ENCODE peak calls at places on chromosomes 5 and 9, in five cellular contexts. K, Y, M, X and W are unnamed samples.

GRCh38 chr5:37921452-37921851 is 81.6 kb upstream of the GDNF start:
- DNase-seq in K (no peak), Y (no peak), M (no peak), X (no peak), W (no peak)

GRCh38 chr5:179294131-179294780 is 51.0 kb downstream of the ADAMTS2 start:
- DNase-seq in K (no peak), Y (no peak), M (no peak), X (no peak), W (no peak)

GRCh38 chr9:109114670-109115069 is 5.1 kb downstream of the TMEM245 start:
- DNase-seq in K (no peak), Y (no peak), M (no peak), X (no peak), W (no peak)

GRCh38 chr9:112084334-112084733 is 90.8 kb downstream of the SUSD1 start:
- DNase-seq in K (no peak), Y (no peak), M (no peak), X (no peak), W (no peak)

GRCh38 chr5:145938699-145939531 is 2.5 kb downstream of the SH3RF2 start:
- DNase-seq in K (no peak), Y (no peak), M (no peak), X (no peak), W (no peak)

GRCh38 chr5:141835928-141836667 is 42.1 kb downstream of the PCDH1 start:
- DNase-seq in K (no peak), Y (no peak), M (no peak), X (peak), W (no peak)

GRCh38 chr9:113026200-113026599 is 14.2 kb upstream of the ZNF883 start:
- DNase-seq in K (no peak), Y (no peak), M (no peak), X (no peak), W (no peak)

GRCh38 chr9:129708799-129709198 is 43.4 kb downstream of the PRRX2 start:
- DNase-seq in K (no peak), Y (no peak), M (no peak), X (no peak), W (no peak)

GRCh38 chr5:164002653-164003052 is 497.2 kb downstream of the MAT2B start:
- DNase-seq in K (no peak), Y (peak), M (no peak), X (no peak), W (no peak)

GRCh38 chr5:144121577-144121976 is 48.9 kb downstream of the YIPF5 start:
- DNase-seq in K (no peak), Y (no peak), M (no peak), X (no peak), W (no peak)

GRCh38 chr9:114653556-114654159 is 3.9 kb downstream of the TEX53 start:
- DNase-seq in K (peak), Y (peak), M (peak), X (peak), W (peak)

GRCh38 chr9:128636556-128637530 is 19.8 kb downstream of the DYNC2I2 start:
- DNase-seq in K (no peak), Y (no peak), M (peak), X (no peak), W (no peak)

GRCh38 chr5:112687306-112687705 is 50.4 kb upstream of the APC start:
- DNase-seq in K (no peak), Y (no peak), M (no peak), X (no peak), W (no peak)

GRCh38 chr5:6472792-6473191 is 24.1 kb downstream of the UBE2QL1 start:
- DNase-seq in K (no peak), Y (no peak), M (no peak), X (no peak), W (no peak)

GRCh38 chr5:149320791-149321330 is 24.4 kb upstream of the GRPEL2 start:
- DNase-seq in K (peak), Y (peak), M (peak), X (peak), W (no peak)

GRCh38 chr5:68354315-68354714 is 138.8 kb downstream of the PIK3R1 start:
- DNase-seq in K (no peak), Y (no peak), M (no peak), X (no peak), W (no peak)

GRCh38 chr5:156475831-156476551 is 149.0 kb downstream of the SGCD start:
- DNase-seq in K (peak), Y (no peak), M (peak), X (peak), W (no peak)

GRCh38 chr5:110008131-110008530 is 318.4 kb downstream of the MAN2A1 start:
- DNase-seq in K (no peak), Y (no peak), M (no peak), X (no peak), W (no peak)

GRCh38 chr5:107968998-107969397 is 298.3 kb upstream of the EFNA5 start:
- DNase-seq in K (no peak), Y (no peak), M (no peak), X (no peak), W (no peak)

GRCh38 chr5:161925960-161926359 is 78.0 kb downstream of the GABRA1 start:
- DNase-seq in K (no peak), Y (no peak), M (no peak), X (no peak), W (no peak)

GRCh38 chr9:77981332-77981731 is 50.3 kb downstream of the GNAQ start:
- DNase-seq in K (peak), Y (no peak), M (peak), X (no peak), W (no peak)

GRCh38 chr5:84379749-84380148 is 4.9 kb downstream of the EDIL3 start:
- DNase-seq in K (no peak), Y (no peak), M (no peak), X (no peak), W (no peak)

GRCh38 chr5:131521252-131521651 is 113.8 kb downstream of the RAPGEF6 start:
- DNase-seq in K (no peak), Y (no peak), M (no peak), X (no peak), W (no peak)

GRCh38 chr5:64339776-64340175 is 166.0 kb upstream of the RGS7BP start:
- DNase-seq in K (no peak), Y (no peak), M (no peak), X (no peak), W (no peak)

GRCh38 chr5:94234987-94235386 is 383.4 kb downstream of the KIAA0825 start:
- DNase-seq in K (no peak), Y (no peak), M (no peak), X (no peak), W (no peak)

GRCh38 chr5:155926011-155926410 is 401.0 kb upstream of the SGCD start:
- DNase-seq in K (no peak), Y (no peak), M (no peak), X (no peak), W (no peak)

GRCh38 chr5:58262226-58262625 is 197.7 kb downstream of the PLK2 start:
- DNase-seq in K (no peak), Y (no peak), M (no peak), X (no peak), W (no peak)

GRCh38 chr5:32710335-32710858 is 724 bp upstream of the NPR3 start:
- DNase-seq in K (no peak), Y (no peak), M (peak), X (peak), W (peak)

GRCh38 chr5:96924016-96924443 is 11.8 kb upstream of the LNPEP start:
- DNase-seq in K (no peak), Y (no peak), M (no peak), X (no peak), W (no peak)

GRCh38 chr5:160183075-160183474 is 46.2 kb upstream of the FABP6 start:
- DNase-seq in K (no peak), Y (peak), M (no peak), X (no peak), W (no peak)

GRCh38 chr5:142960309-142960696 is 190.1 kb downstream of the ARHGAP26 start:
- DNase-seq in K (no peak), Y (no peak), M (no peak), X (no peak), W (no peak)

GRCh38 chr5:73823508-73823925 is 197.5 kb downstream of the ARHGEF28 start:
- DNase-seq in K (no peak), Y (no peak), M (no peak), X (no peak), W (no peak)

GRCh38 chr9:120583958-120584369 is 4.0 kb upstream of the CDK5RAP2 start:
- DNase-seq in K (peak), Y (peak), M (peak), X (no peak), W (peak)

GRCh38 chr9:84061613-84062205 is 81.1 kb downstream of the RMI1 start:
- DNase-seq in K (no peak), Y (no peak), M (no peak), X (no peak), W (no peak)

GRCh38 chr9:87371801-87372374 is 125.8 kb upstream of the DAPK1 start:
- DNase-seq in K (no peak), Y (no peak), M (no peak), X (no peak), W (no peak)

GRCh38 chr9:129554649-129555048 is 66.3 kb downstream of the C9orf50 start:
- DNase-seq in K (no peak), Y (no peak), M (peak), X (no peak), W (no peak)

GRCh38 chr9:82168585-82168984 is 180.0 kb downstream of the SPATA31D1 start:
- DNase-seq in K (no peak), Y (no peak), M (no peak), X (no peak), W (no peak)

GRCh38 chr9:130263601-130264413 is 1.8 kb upstream of the HMCN2 start:
- DNase-seq in K (no peak), Y (no peak), M (no peak), X (no peak), W (no peak)

GRCh38 chr9:107737987-107738743 is 248.6 kb upstream of the KLF4 start:
- DNase-seq in K (peak), Y (no peak), M (peak), X (no peak), W (no peak)

GRCh38 chr9:123960965-123961364 is 31.0 kb upstream of the DENND1A start:
- DNase-seq in K (no peak), Y (no peak), M (no peak), X (no peak), W (no peak)
- TF ChIP-seq CTCF in K (no peak), Y (no peak), M (no peak), X (no peak), W (no peak)

DNA sequence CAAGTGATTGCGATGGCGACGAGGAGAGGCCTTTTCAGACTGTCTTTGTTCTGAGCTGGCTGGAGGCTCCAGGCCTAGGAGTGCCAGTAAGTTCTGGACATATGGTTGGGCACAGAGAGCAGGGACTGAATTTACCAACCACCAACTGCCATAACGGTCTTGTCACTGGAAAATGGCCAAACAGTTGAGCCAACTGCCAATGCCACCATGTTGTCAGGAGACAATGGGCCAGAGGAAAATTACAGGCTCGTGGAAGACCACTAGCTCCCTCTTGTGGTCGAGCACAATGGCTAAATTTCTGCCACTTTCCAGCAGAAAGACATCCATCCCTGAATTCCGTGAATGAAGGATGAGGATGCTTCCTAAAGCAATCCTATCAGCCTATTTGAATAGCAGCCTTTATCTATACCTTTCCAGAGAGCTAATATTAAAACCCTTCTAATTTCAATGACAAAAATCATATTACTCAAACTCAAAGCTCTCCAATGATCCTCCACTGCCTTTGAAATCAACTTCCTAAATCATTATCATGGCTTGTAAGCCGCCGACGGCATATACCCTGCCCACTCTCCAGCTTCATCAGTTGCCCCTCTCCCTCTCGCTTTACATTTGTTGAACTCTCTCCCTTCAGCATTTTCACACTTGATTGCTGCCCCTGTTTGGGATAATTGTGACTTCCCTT is 66.9 kb upstream of the GLIS3 start:
- DNase-seq in K (no peak), Y (peak), M (peak), X (peak), W (peak)
- TF ChIP-seq CTCF in K (no peak), Y (peak), M (peak), X (peak), W (peak)

GRCh38 chr9:20361656-20362570 is 260.4 kb downstream of the MLLT3 start:
- DNase-seq in K (no peak), Y (no peak), M (no peak), X (no peak), W (no peak)

GRCh38 chr9:20361220-20361619 is 261.1 kb downstream of the MLLT3 start:
- DNase-seq in K (no peak), Y (no peak), M (no peak), X (no peak), W (no peak)

GRCh38 chr9:20358201-20358600 is 264.1 kb downstream of the MLLT3 start:
- DNase-seq in K (no peak), Y (no peak), M (no peak), X (no peak), W (no peak)

GRCh38 chr9:20364954-20365353 is 257.3 kb downstream of the MLLT3 start:
- DNase-seq in K (no peak), Y (no peak), M (no peak), X (no peak), W (no peak)

GRCh38 chr9:20363233-20363632 is 259.1 kb downstream of the MLLT3 start:
- DNase-seq in K (no peak), Y (no peak), M (no peak), X (no peak), W (no peak)
- TF ChIP-seq CTCF in K (no peak), Y (no peak), M (no peak), X (no peak), W (no peak)

DNA sequence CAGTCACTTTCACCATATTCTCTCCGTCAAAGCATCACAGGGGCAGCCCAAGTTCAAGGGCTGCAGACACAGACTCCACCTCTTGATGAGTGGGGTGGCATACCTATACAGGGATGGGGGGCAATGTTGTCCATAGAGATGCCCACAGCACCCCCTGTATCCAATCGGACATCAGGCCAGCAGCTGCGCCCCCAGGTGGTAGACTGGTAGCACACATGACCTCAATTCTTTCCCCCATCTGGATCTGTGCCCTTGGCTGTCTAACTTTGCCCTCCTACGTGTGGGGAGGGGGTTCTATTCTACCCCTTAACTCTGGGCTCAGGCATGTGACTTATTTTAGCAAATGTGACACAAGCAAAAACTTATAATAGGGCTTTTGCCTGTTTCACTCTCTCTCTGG is 84.0 kb upstream of the SLC25A48 start:
- DNase-seq in K (no peak), Y (no peak), M (no peak), X (no peak), W (no peak)
- TF ChIP-seq CTCF in K (no peak), Y (no peak), M (no peak), X (no peak), W (no peak)